ENCODE peak calls at places on chromosomes 7 and 10, in ten cellular contexts. R is A549; L is foreskin fibroblast; X is SK-N-SH; V is ovary; K is aorta; J is stomach; M is CD4-positive, alpha-beta memory T cell; I is fibroblast of the aortic adventitia; E is breast epithelium. S is an unnamed sample.

GRCh38 chr7:130853503-130854279 is 119.7 kb upstream of the KLF14 start:
- DNase-seq in R (peak), L (peak), X (no peak), V (no peak), K (no peak), J (no peak), M (no peak), I (peak), E (no peak), S (no peak)

GRCh38 chr7:107560898-107561516 is 2.7 kb downstream of the COG5 start:
- DNase-seq in R (no peak), L (peak), X (no peak), V (no peak), K (no peak), J (no peak), M (peak), I (no peak), E (no peak), S (no peak)

GRCh38 chr7:156896388-156897022 is 3.5 kb upstream of the LMBR1 start:
- DNase-seq in R (no peak), L (no peak), X (no peak), V (no peak), K (no peak), J (no peak), M (no peak), I (no peak), E (no peak), S (no peak)

GRCh38 chr7:70392870-70393269 is 739.1 kb upstream of the GALNT17 start:
- DNase-seq in R (no peak), L (no peak), X (no peak), V (no peak), K (no peak), J (no peak), M (no peak), I (no peak), E (no peak), S (no peak)

GRCh38 chr7:151537818-151538561 is 18.3 kb upstream of the RHEB start:
- DNase-seq in R (no peak), L (peak), X (no peak), V (peak), K (no peak), J (no peak), M (no peak), I (peak), E (peak), S (no peak)

GRCh38 chr10:25556457-25556856 is 377.6 kb upstream of the MYO3A start:
- DNase-seq in R (peak), L (no peak), X (no peak), V (no peak), K (no peak), J (no peak), M (no peak), I (peak), E (no peak), S (no peak)

GRCh38 chr7:143015102-143015501 is 11.8 kb downstream of the OR9A2 start:
- DNase-seq in R (no peak), L (no peak), X (no peak), V (no peak), K (no peak), J (no peak), M (no peak), I (no peak), E (no peak), S (no peak)

GRCh38 chr10:27285093-27285492 is 44.5 kb upstream of the ACBD5 start:
- DNase-seq in R (peak), L (peak), X (no peak), V (no peak), K (no peak), J (no peak), M (peak), I (peak), E (no peak), S (no peak)

GRCh38 chr10:113228570-113228969 is 278.5 kb downstream of the TCF7L2 start:
- DNase-seq in R (no peak), L (peak), X (no peak), V (no peak), K (no peak), J (no peak), M (no peak), I (peak), E (no peak), S (peak)

GRCh38 chr10:50981385-50981784 is 92.9 kb upstream of the PRKG1 start:
- DNase-seq in R (no peak), L (no peak), X (no peak), V (no peak), K (no peak), J (no peak), M (no peak), I (no peak), E (no peak), S (no peak)

GRCh38 chr10:91164520-91165065 is 55.9 kb upstream of the PCGF5 start:
- DNase-seq in R (no peak), L (peak), X (no peak), V (no peak), K (no peak), J (no peak), M (no peak), I (no peak), E (no peak), S (no peak)
- H3K4me3 ChIP-seq in R (peak), L (peak), X (no peak), V (no peak), K (peak), J (peak), M (no peak), I (no peak), E (no peak), S (peak)

GRCh38 chr10:43077421-43078171 is 727 bp downstream of the RET start:
- DNase-seq in R (peak), L (peak), X (peak), V (no peak), K (no peak), J (no peak), M (no peak), I (no peak), E (no peak), S (no peak)

GRCh38 chr10:43078986-43079273 is 2.1 kb downstream of the RET start:
- DNase-seq in R (peak), L (peak), X (peak), V (no peak), K (no peak), J (no peak), M (no peak), I (peak), E (no peak), S (no peak)

GRCh38 chr10:43076876-43077420 is at the start of gene RET:
- DNase-seq in R (peak), L (peak), X (peak), V (no peak), K (no peak), J (peak), M (no peak), I (no peak), E (no peak), S (no peak)

GRCh38 chr10:43079823-43080222 is 3.0 kb downstream of the RET start:
- DNase-seq in R (no peak), L (no peak), X (no peak), V (no peak), K (no peak), J (no peak), M (no peak), I (no peak), E (no peak), S (no peak)

DNA sequence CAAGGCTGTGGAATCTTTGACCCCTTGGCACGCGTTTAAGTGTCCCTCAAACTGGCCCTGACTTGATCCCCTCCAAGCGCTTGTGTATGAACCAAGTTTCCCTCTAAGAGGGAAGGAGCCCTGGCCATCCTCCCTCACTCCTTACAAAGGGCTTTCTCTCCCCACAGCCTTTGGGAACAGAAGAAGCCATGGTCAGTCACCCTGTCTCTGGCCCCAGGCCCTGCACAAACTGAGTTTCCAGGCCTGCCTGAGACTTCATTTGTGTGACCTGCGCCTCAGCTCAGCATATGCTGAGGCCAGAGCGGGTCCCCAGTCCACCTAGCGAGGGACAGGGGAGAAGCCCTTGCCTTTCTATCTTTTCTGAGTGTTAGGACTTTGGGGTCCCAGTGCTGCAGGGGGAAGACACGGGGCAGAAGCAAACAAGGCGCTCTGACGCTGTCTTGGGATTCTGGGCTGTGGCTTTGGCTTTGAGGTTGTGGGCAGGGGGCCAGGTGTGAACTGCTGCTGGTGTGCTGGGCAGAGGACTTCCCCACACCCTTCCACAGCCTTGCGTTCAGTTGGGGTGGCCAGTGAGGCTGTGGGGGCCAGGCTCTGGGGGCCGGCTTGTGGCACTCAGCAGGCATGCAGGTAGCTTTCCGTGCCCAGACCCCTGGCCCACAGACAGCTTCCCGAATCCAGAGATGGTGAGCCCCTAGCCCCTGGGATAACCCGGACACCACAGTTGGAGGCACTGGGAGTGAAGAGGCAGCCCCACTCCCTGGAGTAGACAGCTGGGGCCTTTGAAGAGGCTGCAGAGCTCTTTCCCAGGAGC is 1.5 kb downstream of the RET start:
- DNase-seq in R (peak), L (no peak), X (peak), V (no peak), K (no peak), J (no peak), M (no peak), I (no peak), E (no peak), S (no peak)
- H3K4me3 ChIP-seq in R (no peak), L (no peak), X (peak), V (no peak), K (no peak), J (peak), M (no peak), I (no peak), E (peak), S (no peak)

GRCh38 chr10:129870926-129871660 is 93.0 kb downstream of the EBF3 start:
- DNase-seq in R (no peak), L (peak), X (peak), V (no peak), K (no peak), J (no peak), M (no peak), I (no peak), E (no peak), S (no peak)

GRCh38 chr10:129875993-129876727 is 87.9 kb downstream of the EBF3 start:
- DNase-seq in R (no peak), L (no peak), X (no peak), V (no peak), K (no peak), J (no peak), M (no peak), I (no peak), E (no peak), S (no peak)

GRCh38 chr10:129872001-129872400 is 92.1 kb downstream of the EBF3 start:
- DNase-seq in R (no peak), L (no peak), X (no peak), V (no peak), K (no peak), J (no peak), M (no peak), I (no peak), E (no peak), S (no peak)

GRCh38 chr10:129870042-129870757 is 93.9 kb downstream of the EBF3 start:
- DNase-seq in R (no peak), L (no peak), X (peak), V (no peak), K (no peak), J (no peak), M (no peak), I (no peak), E (no peak), S (no peak)

GRCh38 chr10:129873351-129873750 is 90.7 kb downstream of the EBF3 start:
- DNase-seq in R (no peak), L (no peak), X (no peak), V (no peak), K (no peak), J (no peak), M (no peak), I (no peak), E (no peak), S (no peak)
- H3K4me3 ChIP-seq in R (no peak), L (no peak), X (no peak), V (no peak), K (no peak), J (no peak), M (no peak), I (no peak), E (no peak), S (no peak)

GRCh38 chr10:119379466-119380071 is 162.9 kb downstream of the RGS10 start:
- DNase-seq in R (no peak), L (no peak), X (no peak), V (no peak), K (no peak), J (no peak), M (no peak), I (no peak), E (no peak), S (no peak)
- H3K4me3 ChIP-seq in R (no peak), L (no peak), X (no peak), V (no peak), K (no peak), J (no peak), M (no peak), I (no peak), E (no peak), S (no peak)

DNA sequence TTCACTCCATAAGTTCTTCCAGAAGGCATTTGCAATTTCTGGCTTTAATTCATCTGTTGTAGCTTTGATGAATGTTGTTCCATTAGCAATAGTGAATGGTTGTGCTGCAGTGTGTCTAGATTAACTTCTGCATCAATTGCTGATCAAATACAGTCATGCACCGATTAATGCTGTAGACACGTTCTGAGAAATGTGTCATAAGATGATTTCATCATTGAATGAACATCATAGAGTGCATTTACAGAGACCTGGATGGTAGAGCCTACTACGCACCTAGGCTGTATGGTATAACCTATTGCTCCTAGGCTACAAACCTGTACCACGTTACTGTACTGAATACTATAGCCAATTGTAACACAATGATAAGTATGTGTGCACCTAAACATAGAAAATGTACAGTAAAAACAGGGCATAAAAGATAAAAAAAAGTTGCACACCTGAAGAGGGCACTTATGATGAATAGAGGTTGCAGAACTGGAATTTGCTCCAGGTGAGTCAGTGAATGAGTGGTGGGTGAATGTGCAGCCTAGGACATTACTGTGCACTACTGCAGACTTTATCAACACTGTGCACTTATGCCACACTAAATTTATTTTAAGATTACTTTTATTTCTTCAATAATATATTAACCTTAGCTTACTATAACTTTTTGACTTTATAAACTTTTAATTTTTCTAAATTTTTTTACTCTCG is 170.7 kb downstream of the HERPUD2 start:
- DNase-seq in R (no peak), L (no peak), X (no peak), V (no peak), K (no peak), J (no peak), M (no peak), I (no peak), E (no peak), S (no peak)
- H3K4me3 ChIP-seq in R (no peak), L (no peak), X (no peak), V (no peak), K (no peak), J (no peak), M (no peak), I (no peak), E (no peak), S (no peak)

GRCh38 chr7:124738639-124739038 is 27.0 kb downstream of the GPR37 start:
- DNase-seq in R (no peak), L (no peak), X (no peak), V (no peak), K (no peak), J (no peak), M (no peak), I (no peak), E (no peak), S (no peak)
- H3K4me3 ChIP-seq in R (no peak), L (no peak), X (no peak), V (no peak), K (no peak), J (no peak), M (no peak), I (no peak), E (no peak), S (no peak)

GRCh38 chr7:8282871-8283270 is 20.9 kb upstream of the ICA1 start:
- DNase-seq in R (no peak), L (no peak), X (no peak), V (no peak), K (no peak), J (no peak), M (no peak), I (no peak), E (no peak), S (no peak)
- H3K4me3 ChIP-seq in R (no peak), L (no peak), X (no peak), V (no peak), K (no peak), J (no peak), M (no peak), I (no peak), E (no peak), S (no peak)